ENCODE peak calls at places on chromosomes 5 and 9, in five cellular contexts. L, N, V, K and B are unnamed samples.

GRCh38 chr5:42950466-42951168 is 89.5 kb downstream of the ANXA2R start:
- DNase-seq in L (no peak), V (peak; percentile 98), N (peak; percentile 99), K (no peak), B (peak; percentile 100)

GRCh38 chr5:36763454-36763853 is 113.1 kb upstream of the NIPBL start:
- DNase-seq in N (no peak), K (no peak), V (no peak), L (no peak), B (peak; percentile 6)

GRCh38 chr5:159913481-159913880 is 2.8 kb upstream of the ADRA1B start:
- DNase-seq in L (no peak), K (no peak), N (no peak), V (no peak), B (no peak)

GRCh38 chr5:142679744-142680143 is 6.1 kb downstream of the FGF1 start:
- DNase-seq in V (no peak), L (no peak), K (no peak), N (no peak), B (no peak)

GRCh38 chr5:31847354-31847753 is 208.4 kb downstream of the PDZD2 start:
- DNase-seq in K (no peak), N (no peak), V (no peak), L (no peak), B (no peak)

GRCh38 chr5:173679909-173680626 is 63.6 kb upstream of the BOD1 start:
- DNase-seq in L (no peak), K (no peak), N (no peak), V (no peak), B (no peak)

GRCh38 chr5:119655081-119655480 is 25.7 kb downstream of the FAM170A start:
- DNase-seq in K (no peak), V (peak; percentile 91), N (peak; percentile 33), L (no peak), B (peak; percentile 64)

GRCh38 chr5:178213748-178214151 is 9.4 kb downstream of the HNRNPAB start:
- DNase-seq in V (no peak), L (no peak), K (no peak), N (no peak), B (no peak)

GRCh38 chr9:133647148-133647547 is 11.0 kb downstream of the DBH start:
- DNase-seq in N (no peak), K (no peak), V (no peak), L (no peak), B (no peak)

GRCh38 chr9:16824545-16825041 is 45.9 kb downstream of the BNC2 start:
- DNase-seq in K (peak; percentile 26), L (no peak), V (peak; percentile 77), N (no peak), B (peak; percentile 78)

GRCh38 chr9:83270116-83270515 is 207.2 kb upstream of the RASEF start:
- DNase-seq in N (no peak), K (no peak), L (no peak), V (no peak), B (peak; percentile 56)

GRCh38 chr9:129406278-129407225 is 214.3 kb downstream of the C9orf50 start:
- DNase-seq in K (no peak), V (no peak), N (no peak), L (peak; percentile 45), B (peak; percentile 21)

GRCh38 chr5:28809811-28810750 is 1771.7 kb upstream of the CDH9 start:
- DNase-seq in V (no peak), L (no peak), N (no peak), K (no peak), B (no peak)

GRCh38 chr5:126811515-126812198 is 34.7 kb downstream of the LMNB1 start:
- DNase-seq in N (peak; percentile 68), K (no peak), L (no peak), V (peak; percentile 14), B (peak; percentile 88)

GRCh38 chr9:3751125-3751758 is 225.4 kb upstream of the RFX3 start:
- DNase-seq in N (peak; percentile 65), L (no peak), V (peak; percentile 68), K (no peak), B (peak; percentile 87)

GRCh38 chr9:132801659-132802058 is 76.4 kb downstream of the AK8 start:
- DNase-seq in K (no peak), L (no peak), N (no peak), V (no peak), B (no peak)

GRCh38 chr5:77636423-77637169 is 1.9 kb downstream of the OTP start:
- DNase-seq in V (no peak), N (no peak), L (peak; percentile 69), K (peak; percentile 43), B (no peak)

GRCh38 chr9:37339945-37340344 is 82.6 kb upstream of the GRHPR start:
- DNase-seq in K (no peak), V (no peak), N (no peak), L (no peak), B (no peak)

GRCh38 chr9:3467593-3468219 is 58.1 kb downstream of the RFX3 start:
- DNase-seq in L (no peak), V (peak; percentile 58), N (peak; percentile 88), K (peak; percentile 82), B (peak; percentile 63)

GRCh38 chr9:30505311-30505710 is 1879.1 kb upstream of the ACO1 start:
- DNase-seq in V (no peak), L (no peak), K (no peak), N (no peak), B (no peak)

GRCh38 chr9:113474372-113474771 is 10.8 kb downstream of the RGS3 start:
- DNase-seq in K (no peak), L (peak; percentile 27), N (no peak), V (no peak), B (no peak)

GRCh38 chr5:31355337-31355736 is 161.9 kb downstream of the CDH6 start:
- DNase-seq in K (no peak), L (no peak), V (no peak), N (no peak), B (no peak)

GRCh38 chr5:180596115-180596667 is 4.9 kb upstream of the SCGB3A1 start:
- DNase-seq in L (no peak), K (no peak), N (no peak), V (no peak), B (no peak)

GRCh38 chr9:78032599-78033457 is 1.2 kb upstream of the GNAQ start:
- DNase-seq in N (no peak), L (no peak), K (no peak), V (no peak), B (no peak)

GRCh38 chr5:14032944-14033343 is 88.5 kb upstream of the DNAH5 start:
- DNase-seq in N (peak; percentile 89), L (no peak), K (no peak), V (peak; percentile 36), B (peak; percentile 84)

GRCh38 chr9:91376239-91376638 is 14.5 kb upstream of the AUH start:
- DNase-seq in N (no peak), K (no peak), V (no peak), L (no peak), B (peak; percentile 52)

GRCh38 chr5:153147891-153148623 is 342.4 kb upstream of the GRIA1 start:
- DNase-seq in N (peak; percentile 64), L (peak; percentile 52), K (peak; percentile 82), V (peak; percentile 78), B (peak; percentile 72)

GRCh38 chr5:69493235-69493925 is 790 bp downstream of the OCLN start:
- DNase-seq in K (peak; percentile 77), N (peak; percentile 63), V (peak; percentile 65), L (peak; percentile 79), B (peak; percentile 44)

GRCh38 chr5:35363387-35363965 is 133.2 kb upstream of the PRLR start:
- DNase-seq in L (no peak), K (no peak), N (no peak), V (no peak), B (no peak)

GRCh38 chr5:4019841-4020240 is 424.2 kb downstream of the IRX1 start:
- DNase-seq in N (peak; percentile 31), L (no peak), K (no peak), V (no peak), B (no peak)

DNA sequence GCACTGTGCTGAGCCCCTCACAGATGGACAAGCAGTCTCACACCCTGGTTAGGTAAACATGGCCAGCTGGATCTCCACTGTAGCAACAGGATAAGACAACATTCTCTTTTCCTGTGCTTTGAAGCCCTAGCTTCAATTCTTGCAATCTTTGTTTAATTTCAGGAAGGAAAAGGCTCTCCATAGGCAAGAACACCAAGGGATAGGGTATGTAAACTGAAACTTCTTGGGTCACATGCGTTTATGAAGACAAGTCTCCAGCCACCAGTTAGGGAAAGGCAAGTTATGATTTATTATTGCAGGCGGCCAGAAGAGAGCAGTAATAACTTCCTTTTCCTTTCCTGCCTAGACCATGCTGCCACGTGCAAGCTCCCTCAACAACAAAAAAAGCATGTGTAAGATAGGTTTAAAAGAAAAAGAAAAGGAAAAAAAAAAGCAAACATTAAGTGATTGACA is 50.1 kb upstream of the POU5F2 start:
- DNase-seq in L (no peak), K (no peak), V (no peak), N (no peak), B (no peak)
- H3K4me2 ChIP-seq in L (no peak overlapping the region), K (no peak overlapping the region), V (no peak overlapping the region), N (no peak overlapping the region), B (no peak overlapping the region)

GRCh38 chr9:107235765-107236442 is 47.2 kb upstream of the RAD23B start:
- DNase-seq in L (peak; percentile 14), V (no peak), N (no peak), K (no peak), B (no peak)

GRCh38 chr9:107242073-107243063 is 40.7 kb upstream of the RAD23B start:
- DNase-seq in V (peak; percentile 61), L (no peak), K (no peak), N (peak; percentile 67), B (peak; percentile 47)

GRCh38 chr9:107240260-107240659 is 42.8 kb upstream of the RAD23B start:
- DNase-seq in K (peak; percentile 32), N (no peak), V (no peak), L (no peak), B (no peak)

GRCh38 chr9:107237873-107238272 is 45.2 kb upstream of the RAD23B start:
- DNase-seq in L (no peak), K (no peak), V (no peak), N (peak; percentile 56), B (no peak)

GRCh38 chr9:107239474-107239873 is 43.6 kb upstream of the RAD23B start:
- DNase-seq in K (peak; percentile 62), L (no peak), V (peak; percentile 58), N (peak; percentile 33), B (peak; percentile 25)
- H3K4me1 ChIP-seq in K (peaks cover 17% of the 10 kb centered on the region), L (no peaks in the 10 kb centered on the region), V (peaks cover 22% of the 10 kb centered on the region), N (peaks cover 35% of the 10 kb centered on the region), B (peaks cover 2% of the 10 kb centered on the region)

DNA sequence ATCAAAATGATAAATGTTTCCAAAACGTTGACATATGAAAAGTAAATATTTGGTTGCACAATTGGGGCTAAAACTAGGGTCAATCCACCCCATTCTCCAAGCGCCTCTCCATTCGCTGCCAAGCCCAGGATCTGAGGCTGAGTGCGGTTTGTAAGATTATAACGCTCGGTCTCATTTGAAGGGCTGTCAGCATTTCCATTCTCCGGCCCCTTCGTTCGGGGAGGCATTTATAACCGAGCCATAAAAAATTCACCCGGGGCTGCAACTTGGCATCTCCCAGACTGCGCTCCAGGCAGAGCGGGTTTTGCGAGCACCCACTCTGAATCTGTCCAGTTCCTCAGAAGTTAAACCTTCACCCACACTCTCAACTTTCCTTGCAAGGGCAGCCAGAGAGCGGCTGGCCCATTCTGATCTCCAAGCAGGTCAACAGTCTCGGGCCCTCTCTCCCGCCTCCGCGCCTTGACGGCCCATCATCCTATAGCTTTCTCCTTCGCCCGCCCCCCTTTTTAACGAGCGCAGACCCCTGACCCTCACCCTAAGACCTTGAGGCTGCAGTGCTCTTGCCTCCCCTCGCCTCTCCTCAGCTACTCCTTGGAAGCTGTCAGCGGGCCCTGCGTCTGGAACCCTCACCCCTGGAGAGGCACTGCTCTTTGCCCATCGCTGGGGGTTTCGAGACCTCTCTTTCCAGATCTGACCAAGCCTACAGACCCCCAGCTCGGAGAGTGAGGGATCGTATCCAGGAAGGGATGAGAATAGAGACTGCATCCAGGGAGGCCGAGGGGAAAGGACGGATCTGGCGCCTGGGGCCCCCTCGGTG is 1.1 kb downstream of the SLIT3 start:
- DNase-seq in K (peak; percentile 32), N (peak; percentile 70), L (peak; percentile 59), V (peak; percentile 10), B (peak; percentile 25)
- TF ChIP-seq EZH2 in K (no peak), N (no peak), L (peak; percentile 49), V (no peak), B (peak; percentile 43)

GRCh38 chr5:133202066-133202665 is 150.4 kb downstream of the HSPA4 start:
- DNase-seq in V (no peak), L (no peak), N (no peak), K (no peak), B (no peak)
- H3K4me2 ChIP-seq in V (no peak overlapping the region), L (no peak overlapping the region), N (no peak overlapping the region), K (no peak overlapping the region), B (no peak overlapping the region)